ENCODE peak calls at places on chromosomes 12 and 14, in nine cellular contexts. One of them, this sample, is unnamed.

GRCh38 chr14:95222870-95223398 is 65.6 kb upstream of the DICER1 start:
- DNase-seq in H7: no peak
- DNase-seq in H54: no peak
- DNase-seq in PC-3: no peak
- DNase-seq in right cardiac atrium: no peak
- DNase-seq in EL: peak; percentile 31
- DNase-seq in left cardiac atrium: no peak
- DNase-seq in fibroblast of gingiva: no peak
- DNase-seq in stimulated activated CD8-positive, alpha-beta memory T cell treated with anti-CD3 and anti-CD28 coated beads, Interleukin-2, amount 100 ng/mL, for 1 hour: no peak
- DNase-seq in this sample: no peak

GRCh38 chr12:114438635-114439256 is 32.8 kb upstream of the TBX5 start:
- DNase-seq in right cardiac atrium: no peak
- DNase-seq in H54: no peak
- DNase-seq in H7: no peak
- DNase-seq in fibroblast of gingiva: no peak
- DNase-seq in PC-3: no peak
- DNase-seq in stimulated activated CD8-positive, alpha-beta memory T cell treated with anti-CD3 and anti-CD28 coated beads, Interleukin-2, amount 100 ng/mL, for 1 hour: no peak
- DNase-seq in EL: no peak
- DNase-seq in left cardiac atrium: no peak
- DNase-seq in this sample: no peak

GRCh38 chr12:63668028-63668799 is at the start of gene DPY19L2:
- DNase-seq in H54: peak; percentile 18
- DNase-seq in stimulated activated CD8-positive, alpha-beta memory T cell treated with anti-CD3 and anti-CD28 coated beads, Interleukin-2, amount 100 ng/mL, for 1 hour: peak; percentile 30
- DNase-seq in PC-3: peak; percentile 28
- DNase-seq in fibroblast of gingiva: peak; percentile 63
- DNase-seq in H7: peak; percentile 60
- DNase-seq in left cardiac atrium: peak; percentile 83
- DNase-seq in right cardiac atrium: peak; percentile 93
- DNase-seq in EL: peak; percentile 88
- DNase-seq in this sample: peak; percentile 84

GRCh38 chr14:77212933-77213656 is 31.5 kb downstream of the TMEM63C start:
- DNase-seq in H54: peak; percentile 35
- DNase-seq in left cardiac atrium: no peak
- DNase-seq in PC-3: peak; percentile 95
- DNase-seq in stimulated activated CD8-positive, alpha-beta memory T cell treated with anti-CD3 and anti-CD28 coated beads, Interleukin-2, amount 100 ng/mL, for 1 hour: no peak
- DNase-seq in EL: peak; percentile 13
- DNase-seq in H7: peak; percentile 92
- DNase-seq in right cardiac atrium: no peak
- DNase-seq in fibroblast of gingiva: no peak
- DNase-seq in this sample: no peak

GRCh38 chr12:123780956-123781355 is 18.9 kb downstream of the DNAH10 start:
- DNase-seq in EL: no peak
- DNase-seq in left cardiac atrium: no peak
- DNase-seq in H54: no peak
- DNase-seq in PC-3: no peak
- DNase-seq in right cardiac atrium: no peak
- DNase-seq in fibroblast of gingiva: no peak
- DNase-seq in H7: no peak
- DNase-seq in stimulated activated CD8-positive, alpha-beta memory T cell treated with anti-CD3 and anti-CD28 coated beads, Interleukin-2, amount 100 ng/mL, for 1 hour: no peak
- DNase-seq in this sample: no peak

GRCh38 chr12:53974084-53975018 is at the start of gene HOTAIR:
- DNase-seq in fibroblast of gingiva: no peak
- DNase-seq in left cardiac atrium: no peak
- DNase-seq in EL: peak; percentile 79
- DNase-seq in PC-3: peak; percentile 53
- DNase-seq in right cardiac atrium: peak; percentile 68
- DNase-seq in stimulated activated CD8-positive, alpha-beta memory T cell treated with anti-CD3 and anti-CD28 coated beads, Interleukin-2, amount 100 ng/mL, for 1 hour: no peak
- DNase-seq in H54: peak; percentile 89
- DNase-seq in H7: peak; percentile 72
- DNase-seq in this sample: no peak

GRCh38 chr14:34331728-34332623 is 130.1 kb downstream of the SPTSSA start:
- DNase-seq in H7: peak; percentile 52
- DNase-seq in right cardiac atrium: peak; percentile 70
- DNase-seq in PC-3: peak; percentile 85
- DNase-seq in stimulated activated CD8-positive, alpha-beta memory T cell treated with anti-CD3 and anti-CD28 coated beads, Interleukin-2, amount 100 ng/mL, for 1 hour: peak; percentile 36
- DNase-seq in H54: peak; percentile 27
- DNase-seq in left cardiac atrium: peak; percentile 57
- DNase-seq in EL: peak; percentile 55
- DNase-seq in fibroblast of gingiva: peak; percentile 27
- DNase-seq in this sample: peak; percentile 49

GRCh38 chr12:49928476-49928875 is 22.1 kb upstream of the AQP2 start:
- DNase-seq in stimulated activated CD8-positive, alpha-beta memory T cell treated with anti-CD3 and anti-CD28 coated beads, Interleukin-2, amount 100 ng/mL, for 1 hour: no peak
- DNase-seq in H7: no peak
- DNase-seq in PC-3: no peak
- DNase-seq in right cardiac atrium: no peak
- DNase-seq in H54: no peak
- DNase-seq in fibroblast of gingiva: no peak
- DNase-seq in left cardiac atrium: no peak
- DNase-seq in EL: no peak
- DNase-seq in this sample: no peak

GRCh38 chr12:41965996-41966395 is 178.7 kb downstream of the GXYLT1 start:
- DNase-seq in PC-3: peak; percentile 47
- DNase-seq in right cardiac atrium: no peak
- DNase-seq in H54: no peak
- DNase-seq in left cardiac atrium: no peak
- DNase-seq in H7: no peak
- DNase-seq in stimulated activated CD8-positive, alpha-beta memory T cell treated with anti-CD3 and anti-CD28 coated beads, Interleukin-2, amount 100 ng/mL, for 1 hour: no peak
- DNase-seq in EL: no peak
- DNase-seq in fibroblast of gingiva: no peak
- DNase-seq in this sample: no peak

GRCh38 chr12:3227076-3227975 is 150.1 kb downstream of the TSPAN9 start:
- DNase-seq in left cardiac atrium: no peak
- DNase-seq in stimulated activated CD8-positive, alpha-beta memory T cell treated with anti-CD3 and anti-CD28 coated beads, Interleukin-2, amount 100 ng/mL, for 1 hour: no peak
- DNase-seq in EL: no peak
- DNase-seq in right cardiac atrium: peak; percentile 36
- DNase-seq in fibroblast of gingiva: no peak
- DNase-seq in H7: peak; percentile 73
- DNase-seq in PC-3: no peak
- DNase-seq in H54: no peak
- DNase-seq in this sample: no peak

GRCh38 chr12:110794623-110795280 is 52.0 kb upstream of the CCDC63 start:
- DNase-seq in H54: no peak
- DNase-seq in EL: peak; percentile 52
- DNase-seq in stimulated activated CD8-positive, alpha-beta memory T cell treated with anti-CD3 and anti-CD28 coated beads, Interleukin-2, amount 100 ng/mL, for 1 hour: no peak
- DNase-seq in PC-3: no peak
- DNase-seq in right cardiac atrium: peak; percentile 82
- DNase-seq in fibroblast of gingiva: peak; percentile 70
- DNase-seq in left cardiac atrium: peak; percentile 71
- DNase-seq in H7: no peak
- DNase-seq in this sample: peak; percentile 82

GRCh38 chr12:946656-947055 is 2.8 kb downstream of the RAD52 start:
- DNase-seq in H54: no peak
- DNase-seq in stimulated activated CD8-positive, alpha-beta memory T cell treated with anti-CD3 and anti-CD28 coated beads, Interleukin-2, amount 100 ng/mL, for 1 hour: no peak
- DNase-seq in PC-3: peak; percentile 7
- DNase-seq in EL: peak; percentile 8
- DNase-seq in left cardiac atrium: no peak
- DNase-seq in fibroblast of gingiva: peak; percentile 11
- DNase-seq in right cardiac atrium: no peak
- DNase-seq in H7: no peak
- DNase-seq in this sample: no peak

GRCh38 chr12:63995512-63995911 is 151.0 kb downstream of the SRGAP1 start:
- DNase-seq in right cardiac atrium: no peak
- DNase-seq in H7: no peak
- DNase-seq in EL: no peak
- DNase-seq in stimulated activated CD8-positive, alpha-beta memory T cell treated with anti-CD3 and anti-CD28 coated beads, Interleukin-2, amount 100 ng/mL, for 1 hour: no peak
- DNase-seq in left cardiac atrium: no peak
- DNase-seq in fibroblast of gingiva: no peak
- DNase-seq in PC-3: peak; percentile 52
- DNase-seq in H54: no peak
- DNase-seq in this sample: no peak

GRCh38 chr12:131098178-131098981 is 144.7 kb downstream of the ADGRD1 start:
- DNase-seq in stimulated activated CD8-positive, alpha-beta memory T cell treated with anti-CD3 and anti-CD28 coated beads, Interleukin-2, amount 100 ng/mL, for 1 hour: no peak
- DNase-seq in fibroblast of gingiva: no peak
- DNase-seq in EL: no peak
- DNase-seq in H7: no peak
- DNase-seq in PC-3: no peak
- DNase-seq in H54: no peak
- DNase-seq in left cardiac atrium: peak; percentile 13
- DNase-seq in right cardiac atrium: no peak
- DNase-seq in this sample: no peak

GRCh38 chr14:54451961-54452360 is 10.8 kb upstream of the CNIH1 start:
- DNase-seq in PC-3: no peak
- DNase-seq in right cardiac atrium: no peak
- DNase-seq in H54: no peak
- DNase-seq in EL: no peak
- DNase-seq in fibroblast of gingiva: no peak
- DNase-seq in stimulated activated CD8-positive, alpha-beta memory T cell treated with anti-CD3 and anti-CD28 coated beads, Interleukin-2, amount 100 ng/mL, for 1 hour: no peak
- DNase-seq in left cardiac atrium: no peak
- DNase-seq in H7: no peak
- DNase-seq in this sample: no peak